ENCODE peak calls at places on chromosomes 3 and 15, in four cellular contexts. I is effector memory CD4-positive, alpha-beta T cell; B is uterus; L is fibroblast of lung. D is an unnamed sample. For H3K4me1 and H3K27me3, the result is how much of the 10 kb centered on the place peaks cover.

GRCh38 chr3:38154625-38155255 is 10.6 kb upstream of the OXSR1 start:
- DNase-seq in I (no peak), B (no peak), L (no peak), D (no peak)

GRCh38 chr3:86793786-86794185 is 197.2 kb downstream of the VGLL3 start:
- DNase-seq in I (no peak), B (peak), L (peak), D (no peak)

GRCh38 chr3:189458536-189458935 is 172.7 kb upstream of the TP63 start:
- DNase-seq in I (no peak), B (no peak), L (peak), D (no peak)

GRCh38 chr3:110180733-110181132 is 843.4 kb upstream of the DPPA4 start:
- DNase-seq in I (no peak), B (peak), L (peak), D (no peak)

GRCh38 chr15:29090617-29091466 is 178.8 kb downstream of the NSMCE3 start:
- DNase-seq in I (no peak), B (no peak), L (peak), D (peak)

GRCh38 chr3:15646924-15647511 is 45.5 kb downstream of the BTD start:
- DNase-seq in I (no peak), B (peak), L (peak), D (no peak)

GRCh38 chr3:152197451-152197850 is 71.3 kb upstream of the MBNL1 start:
- DNase-seq in I (no peak), B (no peak), L (no peak), D (no peak)

GRCh38 chr3:39108309-39108708 is 829 bp downstream of the TTC21A start:
- DNase-seq in I (no peak), B (no peak), L (no peak), D (no peak)

GRCh38 chr15:69080203-69080957 is 65.9 kb downstream of the NOX5 start:
- DNase-seq in I (no peak), B (no peak), L (no peak), D (no peak)

GRCh38 chr15:57835119-57835518 is 128.6 kb downstream of the POLR2M start:
- DNase-seq in I (no peak), B (no peak), L (no peak), D (no peak)

GRCh38 chr15:28947241-28947674 is 61.5 kb downstream of the APBA2 start:
- DNase-seq in I (no peak), B (no peak), L (no peak), D (no peak)

GRCh38 chr3:101146946-101147345 is 153.7 kb upstream of the ABI3BP start:
- DNase-seq in I (no peak), B (no peak), L (peak), D (no peak)

GRCh38 chr3:170560717-170561382 is 25.0 kb downstream of the SLC7A14 start:
- DNase-seq in I (no peak), B (no peak), L (no peak), D (no peak)

GRCh38 chr3:169660709-169661566 is 2.6 kb downstream of the MECOM start:
- DNase-seq in I (no peak), B (no peak), L (peak), D (no peak)

GRCh38 chr15:60009124-60009523 is 5.0 kb downstream of the FOXB1 start:
- DNase-seq in I (no peak), B (no peak), L (no peak), D (no peak)

GRCh38 chr15:76006136-76006778 is 6.0 kb downstream of the NRG4 start:
- DNase-seq in I (no peak), B (no peak), L (peak), D (no peak)

GRCh38 chr15:51390932-51391432 is 49.5 kb downstream of the GLDN start:
- DNase-seq in I (no peak), B (no peak), L (no peak), D (no peak)

GRCh38 chr3:21405671-21406667 is 345.0 kb downstream of the ZNF385D start:
- DNase-seq in I (no peak), B (no peak), L (no peak), D (no peak)

GRCh38 chr3:61562810-61563613 is 1.6 kb downstream of the PTPRG start:
- DNase-seq in I (no peak), B (peak), L (peak), D (no peak)

GRCh38 chr15:69154026-69154425 is 6.4 kb upstream of the GLCE start:
- DNase-seq in I (no peak), B (no peak), L (peak), D (no peak)

GRCh38 chr15:100095896-100096600 is 245.7 kb downstream of the ADAMTS17 start:
- DNase-seq in I (no peak), B (no peak), L (no peak), D (no peak)

GRCh38 chr3:143464850-143465249 is 345.3 kb downstream of the CHST2 start:
- DNase-seq in I (no peak), B (no peak), L (peak), D (no peak)

GRCh38 chr3:43997788-43998373 is 243.8 kb upstream of the TOPAZ1 start:
- DNase-seq in I (no peak), B (no peak), L (peak), D (no peak)

GRCh38 chr15:23035964-23036566 is 3.3 kb downstream of the TUBGCP5 start:
- DNase-seq in I (no peak), B (no peak), L (peak), D (peak)

GRCh38 chr15:81288616-81289015 is 35.3 kb downstream of the STARD5 start:
- DNase-seq in I (no peak), B (no peak), L (no peak), D (no peak)

GRCh38 chr15:83380682-83381081 is 66.5 kb upstream of the SH3GL3 start:
- DNase-seq in I (no peak), B (no peak), L (peak), D (no peak)

DNA sequence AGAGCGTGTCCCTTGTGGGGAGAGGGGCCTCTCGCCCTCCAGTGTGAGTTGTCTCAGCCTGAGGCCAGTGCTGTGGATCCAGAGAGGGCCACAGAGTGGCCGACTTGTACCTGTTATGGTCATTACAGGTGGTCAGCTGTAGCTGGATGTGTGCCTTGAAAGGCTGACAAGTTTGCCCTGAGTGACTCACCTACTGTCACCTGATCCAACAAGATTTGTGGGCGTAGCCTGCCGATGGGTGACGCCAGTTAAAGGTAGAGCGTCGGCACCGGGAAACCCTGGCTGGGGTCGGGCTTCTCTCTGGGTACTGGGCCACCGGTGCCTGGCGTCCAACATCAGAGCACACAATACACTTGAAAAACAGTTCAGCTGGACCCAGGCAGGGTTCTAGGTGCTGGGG is 2.8 kb upstream of the ISG20 start:
- DNase-seq in I (peak), B (no peak), L (no peak), D (peak)
- H3K27ac ChIP-seq in I (peak), B (peak), L (peak), D (peak)

DNA sequence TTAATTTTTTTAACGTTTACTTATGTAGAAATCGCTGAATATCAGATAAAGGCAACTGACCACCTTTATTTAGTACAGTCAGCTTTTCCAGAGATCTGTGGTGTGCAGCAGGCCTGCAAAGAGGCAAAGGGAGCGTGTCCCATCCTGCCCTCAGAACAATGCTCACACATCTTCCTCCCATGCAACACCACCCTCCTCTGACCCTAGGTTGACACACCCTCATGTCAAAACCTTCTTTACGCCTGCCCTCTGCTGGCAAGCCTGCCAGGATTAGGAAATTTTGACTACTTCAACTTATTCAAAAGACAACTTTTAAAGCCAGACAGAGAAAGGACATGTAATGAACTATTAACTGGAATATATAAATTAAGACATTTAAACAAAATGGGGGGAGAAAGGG is 513.7 kb downstream of the FOXP1 start:
- DNase-seq in I (peak), B (peak), L (peak), D (peak)
- H3K4me1 ChIP-seq in I (under half), B (under half), L (under half), D (half or more)

GRCh38 chr3:64488938-64489337 is 198.9 kb downstream of the ADAMTS9 start:
- DNase-seq in I (no peak), B (no peak), L (no peak), D (no peak)

GRCh38 chr3:64493149-64493548 is 194.7 kb downstream of the ADAMTS9 start:
- DNase-seq in I (no peak), B (no peak), L (no peak), D (no peak)

GRCh38 chr3:64489361-64490044 is 198.3 kb downstream of the ADAMTS9 start:
- DNase-seq in I (no peak), B (peak), L (no peak), D (no peak)

GRCh38 chr3:64491843-64492242 is 196.0 kb downstream of the ADAMTS9 start:
- DNase-seq in I (no peak), B (no peak), L (no peak), D (no peak)

DNA sequence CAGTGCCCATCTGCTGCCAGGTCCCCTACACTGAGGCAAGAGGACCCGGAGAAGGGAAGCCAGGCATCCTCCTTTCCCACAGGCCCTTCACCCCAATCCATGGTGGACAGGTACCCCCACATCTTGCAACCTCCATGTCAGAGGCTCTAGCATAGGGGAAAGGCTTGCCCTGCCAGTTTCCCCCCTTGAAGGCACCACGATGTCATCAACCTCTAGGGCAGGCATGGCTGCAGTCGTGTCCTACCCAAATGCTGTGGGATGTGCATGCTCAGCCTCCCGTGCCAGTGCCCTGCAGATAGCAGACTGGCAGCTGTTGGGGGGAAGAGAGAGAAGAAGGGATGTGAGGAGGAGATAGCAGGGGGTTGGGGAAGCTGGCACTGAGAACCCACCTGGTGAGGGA is 197.6 kb downstream of the ADAMTS9 start:
- DNase-seq in I (no peak), B (no peak), L (no peak), D (no peak)
- H3K27me3 ChIP-seq in I (under half), B (under half), L (under half), D (under half)

GRCh38 chr15:88541709-88542341 is 4.7 kb downstream of the DET1 start:
- DNase-seq in I (no peak), B (no peak), L (no peak), D (no peak)

GRCh38 chr15:88542342-88542733 is 4.1 kb downstream of the DET1 start:
- DNase-seq in I (no peak), B (peak), L (no peak), D (no peak)

GRCh38 chr15:88539441-88539840 is 7.0 kb downstream of the DET1 start:
- DNase-seq in I (no peak), B (no peak), L (no peak), D (no peak)

GRCh38 chr15:88546248-88547129 is at the start of gene DET1:
- DNase-seq in I (peak), B (peak), L (peak), D (peak)

DNA sequence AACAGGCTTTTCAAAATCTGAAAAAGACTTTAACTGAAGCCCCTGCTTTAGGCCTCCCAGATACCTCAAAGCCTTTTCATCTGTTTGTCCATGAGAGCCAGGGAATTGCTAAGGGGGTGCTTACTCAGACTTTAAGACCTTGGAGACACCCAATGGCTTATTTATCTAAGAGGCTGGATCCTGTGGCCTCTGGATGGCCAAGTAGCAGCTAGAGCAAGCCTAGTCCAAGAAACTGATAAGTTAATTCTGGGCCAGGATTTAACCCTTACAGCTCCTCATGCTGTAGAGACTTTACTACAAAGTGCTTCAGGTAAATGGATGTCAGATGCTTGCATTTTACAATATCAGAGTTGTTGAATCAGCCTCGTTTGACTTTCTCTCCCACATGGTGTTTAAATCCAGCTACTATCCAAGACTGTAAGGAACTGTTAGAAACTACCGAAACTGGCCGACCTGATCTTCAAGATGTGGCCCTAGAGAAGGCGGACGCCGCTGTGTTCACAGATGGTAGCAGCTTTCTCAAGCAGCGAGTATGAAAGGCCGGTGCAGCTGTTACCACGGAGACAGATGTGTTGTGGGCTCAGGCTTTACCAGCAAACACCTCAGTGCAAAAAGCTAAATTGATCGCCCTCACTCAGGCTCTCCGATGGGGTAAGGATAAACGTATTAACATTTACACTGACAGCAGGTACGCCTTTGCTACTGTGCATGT is 3.3 kb downstream of the DET1 start:
- DNase-seq in I (no peak), B (no peak), L (no peak), D (no peak)
- H3K27ac ChIP-seq in I (no peak), B (peak), L (no peak), D (no peak)

DNA sequence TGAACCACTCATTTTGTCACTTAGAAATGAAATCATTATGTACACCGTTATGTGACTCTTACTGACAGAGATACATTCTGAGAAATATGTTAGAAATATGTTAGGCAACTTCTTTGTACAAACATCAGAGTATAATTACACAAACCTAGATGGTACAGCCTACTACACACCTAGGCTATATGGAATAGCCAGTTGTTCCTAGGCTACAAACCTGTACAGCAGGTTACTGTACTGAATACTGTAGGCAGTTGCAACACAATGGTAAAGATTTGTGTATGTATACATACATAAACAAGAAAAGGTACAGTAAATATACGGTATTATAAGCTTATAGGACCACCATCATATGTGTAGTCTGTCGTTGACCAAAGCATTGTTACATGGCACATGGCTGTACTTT is 3.7 kb downstream of the SACM1L start:
- DNase-seq in I (no peak), B (no peak), L (no peak), D (no peak)
- H3K4me1 ChIP-seq in I (half or more), B (under half), L (under half), D (half or more)

GRCh38 chr3:181729071-181729915 is 17.6 kb downstream of the SOX2 start:
- DNase-seq in I (no peak), B (no peak), L (no peak), D (no peak)
- H3K27me3 ChIP-seq in I (under half), B (under half), L (under half), D (under half)

DNA sequence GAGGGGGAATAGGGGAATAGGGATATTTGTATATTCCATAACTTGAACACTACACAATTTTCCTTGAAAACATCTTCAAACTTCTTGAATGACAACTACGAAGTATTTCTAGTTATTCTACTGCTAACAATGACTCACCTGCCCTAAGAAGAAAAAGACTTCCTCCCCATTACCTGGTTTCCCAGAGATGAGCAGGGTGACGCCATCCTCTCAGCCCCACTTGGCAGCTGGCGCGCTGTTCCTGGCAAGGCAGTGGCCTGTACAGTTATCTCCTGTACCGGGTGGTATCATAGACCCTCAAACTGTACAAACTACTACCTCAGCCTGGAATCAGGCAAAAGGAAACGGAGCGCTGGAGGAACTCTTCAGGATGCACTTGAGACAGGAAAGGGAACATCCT is 10.4 kb downstream of the WDR82 start:
- DNase-seq in I (peak), B (no peak), L (no peak), D (no peak)
- H3K27ac ChIP-seq in I (peak), B (peak), L (no peak), D (peak)

GRCh38 chr15:48719668-48720067 is 74.2 kb upstream of the FBN1 start:
- DNase-seq in I (no peak), B (no peak), L (no peak), D (no peak)
- H3K4me1 ChIP-seq in I (under half), B (under half), L (under half), D (under half)

DNA sequence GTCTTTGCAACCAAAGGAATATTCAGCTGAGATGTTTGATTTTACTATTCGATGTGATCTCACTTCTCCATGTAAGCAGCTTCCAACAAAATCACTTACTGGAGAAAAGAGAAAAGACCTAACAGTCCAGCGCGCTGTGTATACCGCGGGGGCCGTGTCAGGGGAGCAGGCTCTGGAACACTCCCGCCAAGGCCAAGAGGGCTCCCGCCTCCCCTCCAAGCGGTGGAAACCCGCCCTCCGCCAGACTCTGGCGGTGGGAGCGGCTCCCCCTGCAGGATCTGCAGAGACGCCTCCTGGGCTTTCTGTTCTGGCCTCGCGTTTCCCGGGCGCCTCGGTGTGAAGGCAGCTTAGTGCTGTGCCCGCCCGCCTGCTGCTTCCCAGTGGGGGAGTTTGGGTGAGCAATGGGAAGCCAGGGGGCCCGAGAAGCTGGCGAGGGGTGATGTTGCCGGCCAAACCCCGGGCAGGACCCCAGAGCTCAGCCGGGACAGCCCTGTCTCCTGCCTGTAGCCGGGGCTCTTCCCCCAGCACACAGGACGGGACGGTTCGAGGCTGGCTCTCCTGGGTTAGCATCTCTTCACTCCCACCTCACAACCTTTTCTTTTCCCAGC is 36.3 kb downstream of the CHST14 start:
- DNase-seq in I (peak), B (peak), L (peak), D (peak)
- H3K27me3 ChIP-seq in I (under half), B (under half), L (under half), D (under half)

DNA sequence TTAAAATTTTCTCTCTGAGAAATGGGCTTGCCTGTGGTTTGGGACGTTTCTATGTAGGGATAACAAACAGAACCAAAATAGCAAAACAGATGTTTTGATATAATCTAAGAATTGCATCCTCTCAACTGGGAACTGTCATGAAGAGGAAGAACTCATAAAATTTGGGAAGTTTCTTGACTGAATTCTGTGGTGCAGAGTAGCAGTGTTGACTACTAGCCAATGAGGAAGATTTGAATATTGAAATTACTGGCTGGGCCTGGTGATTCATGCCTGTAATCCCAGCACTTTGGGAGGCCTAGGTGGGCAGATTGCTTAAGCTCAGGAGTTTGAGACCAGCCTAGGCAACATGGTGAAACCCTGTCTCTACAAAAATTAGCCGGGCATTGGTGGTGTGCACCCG is 42.2 kb downstream of the ZNF609 start:
- DNase-seq in I (no peak), B (no peak), L (no peak), D (no peak)
- H3K27ac ChIP-seq in I (peak), B (peak), L (peak), D (peak)